ENCODE peak calls at places on chromosomes 11 and 22, in nine cellular contexts. P is HTR-8/SVneo; Q is midbrain; H is NT2/D1; E is thoracic aorta; I is RPMI7951; D is naive thymus-derived CD8-positive, alpha-beta T cell; K is MG63; T is aorta. Y is an unnamed sample.

GRCh38 chr22:28025333-28025732 is 106.3 kb upstream of the PITPNB start:
- DNase-seq in T (no peak), I (no peak), K (no peak), H (no peak), D (no peak), Q (no peak), E (no peak), P (no peak), Y (no peak)

GRCh38 chr22:38176170-38176741 is 5.4 kb downstream of the PLA2G6 start:
- DNase-seq in I (peak; percentile 99), E (no peak), H (no peak), D (peak; percentile 38), T (peak; percentile 90), P (no peak), Q (peak; percentile 13), K (peak; percentile 99), Y (no peak)

GRCh38 chr11:2930705-2931415 is 1.6 kb upstream of the PHLDA2 start:
- DNase-seq in E (no peak), H (peak; percentile 67), P (peak; percentile 72), I (no peak), Q (no peak), T (peak; percentile 76), K (peak; percentile 56), D (no peak), Y (no peak)

GRCh38 chr11:76004400-76004799 is 189.4 kb downstream of the UVRAG start:
- DNase-seq in H (no peak), P (no peak), D (no peak), K (no peak), T (no peak), E (no peak), Q (no peak), I (no peak), Y (no peak)

GRCh38 chr11:102111011-102111786 is 952 bp downstream of the YAP1 start:
- DNase-seq in D (peak; percentile 17), P (peak; percentile 91), K (peak; percentile 82), Q (peak; percentile 69), E (peak; percentile 30), I (peak; percentile 74), T (peak; percentile 82), H (peak; percentile 80), Y (no peak)

GRCh38 chr11:130246270-130246669 is 68.4 kb downstream of the ZBTB44 start:
- DNase-seq in H (no peak), D (no peak), P (no peak), T (no peak), K (no peak), Q (no peak), E (no peak), I (no peak), Y (no peak)

GRCh38 chr11:59534676-59535075 is 23.3 kb downstream of the OR4D9 start:
- DNase-seq in K (no peak), D (no peak), Q (no peak), I (no peak), T (no peak), H (no peak), E (no peak), P (no peak), Y (no peak)

GRCh38 chr22:43789452-43789851 is 22.7 kb downstream of the EFCAB6 start:
- DNase-seq in P (peak; percentile 51), H (no peak), T (peak; percentile 69), D (no peak), Q (no peak), E (no peak), I (peak; percentile 93), K (peak; percentile 97), Y (no peak)

GRCh38 chr22:43094085-43094484 is 4.9 kb upstream of the TTLL1 start:
- DNase-seq in D (no peak), H (no peak), K (no peak), I (peak; percentile 71), P (no peak), E (no peak), T (no peak), Q (no peak), Y (no peak)

GRCh38 chr11:134124660-134125451 is 56.0 kb downstream of the JAM3 start:
- DNase-seq in I (no peak), T (peak; percentile 57), H (no peak), K (peak; percentile 48), E (no peak), D (no peak), Q (peak; percentile 61), P (no peak), Y (no peak)

GRCh38 chr11:119791701-119792151 is 62.7 kb upstream of the NECTIN1 start:
- DNase-seq in I (peak; percentile 40), E (no peak), D (no peak), Q (no peak), H (no peak), P (no peak), K (peak; percentile 92), T (no peak), Y (no peak)

GRCh38 chr22:44316393-44317162 is 3.8 kb upstream of the SHISAL1 start:
- DNase-seq in K (no peak), E (no peak), P (no peak), I (no peak), D (no peak), H (no peak), T (no peak), Q (no peak), Y (no peak)

GRCh38 chr11:131691558-131692041 is 321.2 kb downstream of the NTM start:
- DNase-seq in I (peak; percentile 39), Q (no peak), H (no peak), D (no peak), P (peak; percentile 19), E (no peak), T (no peak), K (peak; percentile 72), Y (no peak)

GRCh38 chr22:19714320-19715252 is at the start of gene SEPTIN5:
- DNase-seq in Q (no peak), D (no peak), H (no peak), P (no peak), T (peak; percentile 52), E (no peak), I (no peak), K (no peak), Y (no peak)

GRCh38 chr11:34192481-34193401 is 87.3 kb downstream of the NAT10 start:
- DNase-seq in K (peak; percentile 98), Q (peak; percentile 53), P (peak; percentile 90), E (peak; percentile 70), T (peak; percentile 91), D (no peak), I (peak; percentile 99), H (no peak), Y (peak; percentile 26)

GRCh38 chr11:115500547-115501503 is 3.4 kb downstream of the CADM1 start:
- DNase-seq in P (no peak), Q (peak; percentile 87), K (no peak), E (no peak), D (no peak), I (peak; percentile 43), T (no peak), H (no peak), Y (no peak)

GRCh38 chr22:46464296-46464695 is 73.1 kb downstream of the CELSR1 start:
- DNase-seq in Q (no peak), H (no peak), T (no peak), K (no peak), P (no peak), E (no peak), D (no peak), I (no peak), Y (no peak)

GRCh38 chr11:88535916-88536547 is 198.5 kb upstream of the CTSC start:
- DNase-seq in E (no peak), I (peak; percentile 84), D (no peak), K (no peak), T (no peak), Q (no peak), P (peak; percentile 67), H (no peak), Y (no peak)

GRCh38 chr22:39493759-39494158 is 8.3 kb upstream of the MIEF1 start:
- DNase-seq in H (no peak), T (no peak), D (no peak), K (peak; percentile 54), Q (no peak), E (no peak), I (peak; percentile 72), P (no peak), Y (no peak)

Y was measured in cerebellar nuclear complex.